ENCODE peak calls at places on chromosomes 5 and 9, in ten cellular contexts. A is gastrocnemius medialis, K is tibial nerve, O is IMR-90, C is lower leg skin, V is adrenal gland, H is heart left ventricle, M is suprapubic skin, R is GM12878, G is right lobe of liver. W is an unnamed sample.

GRCh38 chr5:142998316-142998862 is 228.2 kb downstream of the ARHGAP26 start:
- DNase-seq in O (no peak), C (no peak), K (no peak), H (no peak), M (no peak), V (no peak), G (no peak), R (peak), A (no peak), W (no peak)

GRCh38 chr5:82406200-82406773 is 128.1 kb upstream of the RPS23 start:
- DNase-seq in G (no peak), C (no peak), O (peak), H (peak), K (no peak), V (no peak), R (no peak), A (no peak), M (no peak), W (no peak)

GRCh38 chr5:170923910-170924620 is 62.2 kb downstream of the RANBP17 start:
- DNase-seq in C (no peak), A (no peak), M (no peak), O (no peak), G (no peak), K (no peak), V (no peak), H (no peak), R (no peak), W (no peak)

GRCh38 chr5:10902145-10902544 is 141.1 kb upstream of the DAP start:
- DNase-seq in O (peak), K (no peak), A (no peak), R (no peak), M (no peak), V (no peak), C (no peak), G (no peak), H (no peak), W (no peak)

GRCh38 chr9:38117646-38118045 is 48.6 kb upstream of the SHB start:
- DNase-seq in C (peak), H (no peak), R (no peak), G (no peak), A (no peak), K (no peak), O (no peak), V (no peak), M (no peak), W (no peak)

GRCh38 chr5:52041843-52042242 is 658.6 kb downstream of the ISL1 start:
- DNase-seq in A (no peak), O (no peak), M (no peak), K (no peak), R (no peak), G (no peak), V (no peak), C (no peak), H (no peak), W (no peak)

GRCh38 chr9:33480976-33481375 is 7.3 kb upstream of the NOL6 start:
- DNase-seq in O (no peak), C (peak), H (no peak), A (no peak), V (no peak), M (no peak), K (no peak), R (no peak), G (no peak), W (no peak)

GRCh38 chr5:82160948-82161347 is 117.2 kb downstream of the RPS23 start:
- DNase-seq in H (no peak), A (no peak), V (no peak), G (no peak), K (no peak), C (no peak), R (no peak), M (no peak), O (no peak), W (no peak)

GRCh38 chr9:74577956-74578355 is 80.8 kb downstream of the RORB start:
- DNase-seq in M (no peak), K (no peak), G (no peak), H (no peak), A (no peak), O (peak), R (no peak), C (no peak), V (no peak), W (no peak)

GRCh38 chr9:99416007-99416406 is 193.9 kb downstream of the SEC61B start:
- DNase-seq in A (no peak), K (no peak), H (no peak), C (no peak), G (no peak), O (peak), R (peak), V (no peak), M (no peak), W (no peak)

GRCh38 chr5:106759581-106759980 is 911.2 kb downstream of the EFNA5 start:
- DNase-seq in M (no peak), G (no peak), H (no peak), O (peak), C (no peak), V (no peak), A (no peak), R (no peak), K (no peak), W (no peak)

GRCh38 chr5:160397492-160397891 is 2.4 kb downstream of the FAM200C start:
- DNase-seq in H (no peak), R (no peak), A (no peak), V (no peak), K (no peak), C (no peak), M (no peak), G (no peak), O (no peak), W (no peak)

GRCh38 chr5:139644646-139645494 is 3.3 kb upstream of the CXXC5 start:
- DNase-seq in R (no peak), M (peak), V (no peak), H (no peak), A (no peak), O (no peak), C (peak), K (no peak), G (peak), W (peak)

GRCh38 chr5:1227669-1228068 is 2.5 kb downstream of the SLC6A18 start:
- DNase-seq in M (no peak), G (no peak), K (no peak), R (no peak), O (peak), A (peak), H (no peak), C (no peak), V (peak), W (no peak)

GRCh38 chr5:67156976-67157583 is 39.5 kb downstream of the CD180 start:
- DNase-seq in A (no peak), G (no peak), R (no peak), O (peak), K (peak), H (no peak), V (peak), M (no peak), C (no peak), W (peak)

GRCh38 chr9:98611986-98612505 is 96.7 kb downstream of the GABBR2 start:
- DNase-seq in A (no peak), G (no peak), H (no peak), V (no peak), M (no peak), K (no peak), O (no peak), R (no peak), C (peak), W (no peak)

GRCh38 chr5:179902763-179903158 is 4.9 kb downstream of the TBC1D9B start:
- DNase-seq in C (no peak), R (no peak), O (no peak), V (no peak), G (no peak), K (no peak), M (no peak), H (no peak), A (no peak), W (no peak)
- TF ChIP-seq POLR2A in C (no peak), R (no peak), O (no peak), V (no peak), G (no peak), K (no peak), M (no peak), H (no peak), A (no peak), W (no peak)

GRCh38 chr9:128094166-128094949 is 26.3 kb downstream of the SLC25A25 start:
- DNase-seq in M (peak), C (peak), V (peak), K (peak), G (peak), O (peak), R (no peak), A (peak), H (peak), W (peak)
- TF ChIP-seq POLR2A in M (no peak), C (no peak), V (peak), K (peak), G (no peak), O (peak), R (no peak), A (peak), H (peak), W (peak)

GRCh38 chr5:7877851-7878250 is 8.9 kb downstream of the MTRR start:
- DNase-seq in O (peak), G (peak), M (no peak), K (no peak), A (no peak), V (peak), H (no peak), R (no peak), C (no peak), W (no peak)

GRCh38 chr5:7881816-7882215 is 12.9 kb downstream of the MTRR start:
- DNase-seq in R (no peak), O (no peak), H (no peak), C (no peak), G (no peak), A (no peak), K (no peak), M (no peak), V (no peak), W (no peak)

GRCh38 chr5:7878381-7878873 is 9.5 kb downstream of the MTRR start:
- DNase-seq in K (no peak), A (no peak), H (no peak), O (peak), G (no peak), M (no peak), C (no peak), R (peak), V (no peak), W (no peak)

GRCh38 chr5:7882926-7883325 is 14.0 kb downstream of the MTRR start:
- DNase-seq in O (no peak), H (no peak), A (no peak), G (no peak), C (no peak), K (no peak), V (no peak), R (no peak), M (no peak), W (no peak)

GRCh38 chr5:7881091-7881490 is 12.1 kb downstream of the MTRR start:
- DNase-seq in A (no peak), V (no peak), G (no peak), C (no peak), H (no peak), O (no peak), M (no peak), R (no peak), K (no peak), W (no peak)
- TF ChIP-seq POLR2A in A (no peak), V (no peak), G (no peak), C (no peak), H (no peak), O (no peak), M (no peak), R (no peak), K (no peak), W (no peak)

DNA sequence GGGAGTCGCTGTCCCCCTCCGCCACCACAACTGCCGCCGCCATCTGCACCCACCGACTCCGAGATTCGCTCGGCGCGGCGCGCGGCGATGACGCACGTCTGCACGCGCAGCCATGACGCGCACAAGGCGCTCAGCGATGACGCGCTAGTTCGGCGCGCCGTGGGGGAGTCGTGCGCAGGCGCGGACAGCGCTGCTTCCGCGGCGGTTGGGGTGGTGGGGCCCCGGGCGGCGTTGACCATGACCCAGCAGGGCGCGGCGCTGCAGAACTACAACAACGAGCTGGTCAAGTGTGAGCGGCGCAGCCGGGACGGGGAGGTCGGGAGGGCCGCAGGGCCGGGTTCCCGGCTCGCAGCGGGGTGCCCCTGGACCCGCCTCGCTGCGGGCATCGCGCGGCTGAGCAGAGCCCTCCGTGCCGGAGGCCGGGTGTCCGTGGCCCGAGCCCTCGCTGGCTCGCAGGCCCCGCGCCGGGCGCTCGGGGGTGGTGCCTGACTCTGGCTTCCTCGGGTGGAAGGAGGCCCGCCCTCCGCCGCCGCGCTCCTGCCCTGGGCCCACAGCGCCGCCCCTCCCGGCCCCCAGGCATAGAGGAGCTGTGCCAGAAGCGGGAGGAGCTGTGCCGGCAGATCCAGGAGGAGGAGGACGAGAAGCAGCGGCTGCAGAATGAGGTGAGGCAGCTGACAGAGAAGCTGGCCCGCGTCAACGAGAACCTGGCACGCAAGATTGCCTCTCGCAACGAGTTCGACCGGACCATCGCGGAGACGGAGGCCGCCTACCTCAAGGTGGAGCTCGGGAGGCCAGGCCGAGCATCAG is at the start of the genes ANAPC2 and SSNA1:
- DNase-seq in H (peak), G (peak), R (peak), M (peak), K (peak), C (peak), A (peak), O (peak), V (peak), W (peak)
- TF ChIP-seq POLR2A in H (no peak), G (peak), R (peak), M (no peak), K (peak), C (no peak), A (peak), O (peak), V (peak), W (peak)